ENCODE peak calls at places on chromosomes 6 and 20, in nine cellular contexts. One of them, this sample, is unnamed.

GRCh38 chr6:8086755-8087306 is 15.5 kb downstream of the EEF1E1 start:
- DNase-seq in stomach: no peak
- DNase-seq in GM12892: no peak
- DNase-seq in ovary: no peak
- DNase-seq in A549: no peak
- DNase-seq in heart left ventricle: no peak
- DNase-seq in tibial nerve: no peak
- DNase-seq in IMR-90: no peak
- DNase-seq in HCT116: no peak
- DNase-seq in this sample: no peak

GRCh38 chr20:62423326-62423706 is 4.0 kb downstream of the RBBP8NL start:
- DNase-seq in GM12892: no peak
- DNase-seq in A549: no peak
- DNase-seq in heart left ventricle: no peak
- DNase-seq in HCT116: no peak
- DNase-seq in ovary: no peak
- DNase-seq in tibial nerve: no peak
- DNase-seq in stomach: no peak
- DNase-seq in IMR-90: no peak
- DNase-seq in this sample: no peak

GRCh38 chr20:45059022-45059728 is 41.8 kb downstream of the KCNS1 start:
- DNase-seq in GM12892: no peak
- DNase-seq in IMR-90: peak; percentile 51
- DNase-seq in ovary: no peak
- DNase-seq in heart left ventricle: no peak
- DNase-seq in HCT116: no peak
- DNase-seq in tibial nerve: no peak
- DNase-seq in A549: no peak
- DNase-seq in stomach: no peak
- DNase-seq in this sample: no peak

GRCh38 chr6:152204584-152204983 is 397.1 kb downstream of the ESR1 start:
- DNase-seq in GM12892: no peak
- DNase-seq in HCT116: no peak
- DNase-seq in tibial nerve: no peak
- DNase-seq in stomach: no peak
- DNase-seq in ovary: no peak
- DNase-seq in heart left ventricle: no peak
- DNase-seq in A549: no peak
- DNase-seq in IMR-90: no peak
- DNase-seq in this sample: no peak

GRCh38 chr6:39357998-39358686 is 35.6 kb upstream of the KCNK16 start:
- DNase-seq in stomach: peak; percentile 67
- DNase-seq in GM12892: no peak
- DNase-seq in HCT116: no peak
- DNase-seq in tibial nerve: no peak
- DNase-seq in IMR-90: peak; percentile 59
- DNase-seq in ovary: peak; percentile 47
- DNase-seq in heart left ventricle: no peak
- DNase-seq in A549: no peak
- DNase-seq in this sample: no peak

GRCh38 chr6:143594647-143595046 is 83.1 kb upstream of the PHACTR2 start:
- DNase-seq in heart left ventricle: no peak
- DNase-seq in tibial nerve: no peak
- DNase-seq in A549: no peak
- DNase-seq in GM12892: no peak
- DNase-seq in IMR-90: peak; percentile 85
- DNase-seq in ovary: no peak
- DNase-seq in stomach: no peak
- DNase-seq in HCT116: no peak
- DNase-seq in this sample: no peak

GRCh38 chr6:50661636-50662035 is 51.7 kb upstream of the TFAP2D start:
- DNase-seq in HCT116: no peak
- DNase-seq in tibial nerve: no peak
- DNase-seq in A549: no peak
- DNase-seq in GM12892: no peak
- DNase-seq in IMR-90: no peak
- DNase-seq in heart left ventricle: no peak
- DNase-seq in stomach: no peak
- DNase-seq in ovary: no peak
- DNase-seq in this sample: no peak

GRCh38 chr20:39338977-39339376 is 376.8 kb downstream of the DHX35 start:
- DNase-seq in ovary: no peak
- DNase-seq in IMR-90: no peak
- DNase-seq in A549: no peak
- DNase-seq in GM12892: no peak
- DNase-seq in HCT116: no peak
- DNase-seq in heart left ventricle: peak; percentile 32
- DNase-seq in tibial nerve: peak; percentile 20
- DNase-seq in stomach: no peak
- DNase-seq in this sample: no peak

GRCh38 chr6:27148404-27148795 is 99.1 kb upstream of the PRSS16 start:
- DNase-seq in tibial nerve: no peak
- DNase-seq in stomach: no peak
- DNase-seq in heart left ventricle: no peak
- DNase-seq in GM12892: no peak
- DNase-seq in ovary: no peak
- DNase-seq in IMR-90: no peak
- DNase-seq in A549: no peak
- DNase-seq in HCT116: no peak
- DNase-seq in this sample: no peak

GRCh38 chr6:27144740-27145079 is 102.8 kb upstream of the PRSS16 start:
- DNase-seq in heart left ventricle: no peak
- DNase-seq in tibial nerve: no peak
- DNase-seq in ovary: no peak
- DNase-seq in HCT116: no peak
- DNase-seq in stomach: no peak
- DNase-seq in A549: no peak
- DNase-seq in GM12892: no peak
- DNase-seq in IMR-90: no peak
- DNase-seq in this sample: no peak

GRCh38 chr6:27146706-27147507 is 100.6 kb upstream of the PRSS16 start:
- DNase-seq in HCT116: peak; percentile 99
- DNase-seq in IMR-90: peak; percentile 100
- DNase-seq in A549: peak; percentile 99
- DNase-seq in tibial nerve: peak; percentile 86
- DNase-seq in stomach: peak; percentile 80
- DNase-seq in GM12892: peak; percentile 63
- DNase-seq in ovary: peak; percentile 78
- DNase-seq in heart left ventricle: peak; percentile 81
- DNase-seq in this sample: peak; percentile 89

GRCh38 chr6:27143474-27144026 is 104.0 kb upstream of the PRSS16 start:
- DNase-seq in stomach: no peak
- DNase-seq in tibial nerve: no peak
- DNase-seq in GM12892: no peak
- DNase-seq in heart left ventricle: no peak
- DNase-seq in ovary: no peak
- DNase-seq in HCT116: no peak
- DNase-seq in A549: no peak
- DNase-seq in IMR-90: no peak
- DNase-seq in this sample: no peak

DNA sequence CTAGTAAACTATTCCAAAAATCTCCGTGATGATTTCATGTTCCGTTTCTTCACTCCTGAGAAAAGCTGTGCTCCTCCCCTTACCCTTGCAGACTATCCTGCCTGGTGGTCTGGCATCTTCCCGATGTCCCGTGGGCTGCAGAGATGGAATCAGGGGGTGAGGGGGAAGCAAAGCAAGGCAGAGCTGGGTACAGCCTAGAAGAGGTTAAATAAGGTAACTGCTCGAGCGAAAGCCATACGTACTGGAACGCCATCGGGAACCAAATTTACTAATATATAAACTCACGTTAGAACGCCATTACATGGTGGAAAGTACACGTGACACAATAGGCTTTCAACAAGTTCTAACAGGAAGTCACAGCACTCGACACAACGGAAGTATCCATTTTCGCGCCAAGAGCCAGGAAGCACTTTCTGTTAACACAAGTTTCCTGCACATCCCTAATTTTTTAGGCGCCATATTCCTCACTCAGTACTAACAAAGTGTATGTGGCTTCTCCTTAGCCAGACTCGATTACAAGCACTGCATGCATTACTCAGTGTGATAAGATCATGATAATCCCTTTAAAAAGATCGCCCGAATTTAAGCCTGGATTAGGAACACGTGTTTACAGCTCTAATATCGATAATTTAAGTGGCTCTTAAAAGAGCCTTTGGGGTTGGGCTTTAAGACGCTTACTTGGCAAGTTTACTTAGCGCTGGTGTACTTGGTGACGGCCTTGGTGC is 101.6 kb upstream of the PRSS16 start:
- DNase-seq in IMR-90: peak; percentile 91
- DNase-seq in stomach: peak; percentile 73
- DNase-seq in heart left ventricle: peak; percentile 80
- DNase-seq in GM12892: no peak
- DNase-seq in HCT116: peak; percentile 90
- DNase-seq in ovary: peak; percentile 69
- DNase-seq in tibial nerve: peak; percentile 79
- DNase-seq in A549: peak; percentile 91
- DNase-seq in this sample: peak; percentile 73
- TF ChIP-seq POLR2A in IMR-90: peak; percentile 82
- TF ChIP-seq POLR2A in stomach: no peak
- TF ChIP-seq POLR2A in heart left ventricle: no peak
- TF ChIP-seq POLR2A in GM12892: peak; percentile 91
- TF ChIP-seq POLR2A in HCT116: peak; percentile 99
- TF ChIP-seq POLR2A in ovary: peak; percentile 59
- TF ChIP-seq POLR2A in tibial nerve: no peak
- TF ChIP-seq POLR2A in A549: peak; percentile 17
- TF ChIP-seq POLR2A in this sample: no peak

GRCh38 chr6:36516991-36517390 is 30.3 kb downstream of the STK38 start:
- DNase-seq in stomach: no peak
- DNase-seq in A549: no peak
- DNase-seq in HCT116: no peak
- DNase-seq in GM12892: no peak
- DNase-seq in tibial nerve: no peak
- DNase-seq in heart left ventricle: no peak
- DNase-seq in IMR-90: no peak
- DNase-seq in ovary: no peak
- DNase-seq in this sample: no peak

GRCh38 chr6:36515844-36516243 is 31.4 kb downstream of the STK38 start:
- DNase-seq in A549: no peak
- DNase-seq in IMR-90: no peak
- DNase-seq in HCT116: no peak
- DNase-seq in heart left ventricle: no peak
- DNase-seq in GM12892: no peak
- DNase-seq in tibial nerve: no peak
- DNase-seq in stomach: no peak
- DNase-seq in ovary: no peak
- DNase-seq in this sample: no peak

GRCh38 chr6:36517408-36517807 is 29.9 kb downstream of the STK38 start:
- DNase-seq in GM12892: no peak
- DNase-seq in ovary: no peak
- DNase-seq in A549: no peak
- DNase-seq in tibial nerve: no peak
- DNase-seq in heart left ventricle: no peak
- DNase-seq in stomach: no peak
- DNase-seq in HCT116: no peak
- DNase-seq in IMR-90: no peak
- DNase-seq in this sample: no peak

GRCh38 chr6:36516559-36516958 is 30.7 kb downstream of the STK38 start:
- DNase-seq in GM12892: no peak
- DNase-seq in ovary: no peak
- DNase-seq in stomach: no peak
- DNase-seq in HCT116: no peak
- DNase-seq in IMR-90: no peak
- DNase-seq in tibial nerve: no peak
- DNase-seq in A549: no peak
- DNase-seq in heart left ventricle: no peak
- DNase-seq in this sample: no peak

GRCh38 chr6:36519352-36519751 is 27.9 kb downstream of the STK38 start:
- DNase-seq in A549: no peak
- DNase-seq in GM12892: no peak
- DNase-seq in ovary: no peak
- DNase-seq in HCT116: no peak
- DNase-seq in heart left ventricle: no peak
- DNase-seq in tibial nerve: no peak
- DNase-seq in stomach: no peak
- DNase-seq in IMR-90: no peak
- DNase-seq in this sample: no peak
- TF ChIP-seq POLR2A in A549: no peak
- TF ChIP-seq POLR2A in GM12892: no peak
- TF ChIP-seq POLR2A in ovary: no peak
- TF ChIP-seq POLR2A in HCT116: no peak
- TF ChIP-seq POLR2A in heart left ventricle: no peak
- TF ChIP-seq POLR2A in tibial nerve: no peak
- TF ChIP-seq POLR2A in stomach: no peak
- TF ChIP-seq POLR2A in IMR-90: no peak
- TF ChIP-seq POLR2A in this sample: no peak

GRCh38 chr20:58238490-58238889 is 10.0 kb upstream of the ANKRD60 start:
- DNase-seq in heart left ventricle: no peak
- DNase-seq in A549: no peak
- DNase-seq in ovary: no peak
- DNase-seq in GM12892: no peak
- DNase-seq in tibial nerve: no peak
- DNase-seq in HCT116: no peak
- DNase-seq in IMR-90: no peak
- DNase-seq in stomach: no peak
- DNase-seq in this sample: no peak

GRCh38 chr20:58237318-58238182 is 9.1 kb upstream of the ANKRD60 start:
- DNase-seq in IMR-90: peak; percentile 82
- DNase-seq in HCT116: no peak
- DNase-seq in stomach: no peak
- DNase-seq in A549: no peak
- DNase-seq in heart left ventricle: no peak
- DNase-seq in tibial nerve: no peak
- DNase-seq in GM12892: no peak
- DNase-seq in ovary: no peak
- DNase-seq in this sample: no peak

GRCh38 chr20:58239216-58239615 is 10.8 kb upstream of the ANKRD60 start:
- DNase-seq in IMR-90: no peak
- DNase-seq in heart left ventricle: no peak
- DNase-seq in HCT116: no peak
- DNase-seq in GM12892: no peak
- DNase-seq in ovary: no peak
- DNase-seq in stomach: no peak
- DNase-seq in A549: no peak
- DNase-seq in tibial nerve: no peak
- DNase-seq in this sample: no peak

GRCh38 chr20:58235010-58235409 is 6.6 kb upstream of the ANKRD60 start:
- DNase-seq in HCT116: no peak
- DNase-seq in GM12892: no peak
- DNase-seq in A549: no peak
- DNase-seq in ovary: no peak
- DNase-seq in IMR-90: no peak
- DNase-seq in heart left ventricle: no peak
- DNase-seq in tibial nerve: no peak
- DNase-seq in stomach: no peak
- DNase-seq in this sample: no peak

GRCh38 chr20:58236612-58237317 is 8.3 kb upstream of the ANKRD60 start:
- DNase-seq in tibial nerve: peak; percentile 77
- DNase-seq in ovary: peak; percentile 76
- DNase-seq in A549: peak; percentile 67
- DNase-seq in stomach: peak; percentile 75
- DNase-seq in heart left ventricle: peak; percentile 72
- DNase-seq in HCT116: no peak
- DNase-seq in IMR-90: peak; percentile 61
- DNase-seq in GM12892: peak; percentile 64
- DNase-seq in this sample: peak; percentile 69
- TF ChIP-seq POLR2A in tibial nerve: no peak
- TF ChIP-seq POLR2A in ovary: peak; percentile 10
- TF ChIP-seq POLR2A in A549: no peak
- TF ChIP-seq POLR2A in stomach: no peak
- TF ChIP-seq POLR2A in heart left ventricle: no peak
- TF ChIP-seq POLR2A in HCT116: no peak
- TF ChIP-seq POLR2A in IMR-90: peak; percentile 8
- TF ChIP-seq POLR2A in GM12892: no peak
- TF ChIP-seq POLR2A in this sample: no peak

DNA sequence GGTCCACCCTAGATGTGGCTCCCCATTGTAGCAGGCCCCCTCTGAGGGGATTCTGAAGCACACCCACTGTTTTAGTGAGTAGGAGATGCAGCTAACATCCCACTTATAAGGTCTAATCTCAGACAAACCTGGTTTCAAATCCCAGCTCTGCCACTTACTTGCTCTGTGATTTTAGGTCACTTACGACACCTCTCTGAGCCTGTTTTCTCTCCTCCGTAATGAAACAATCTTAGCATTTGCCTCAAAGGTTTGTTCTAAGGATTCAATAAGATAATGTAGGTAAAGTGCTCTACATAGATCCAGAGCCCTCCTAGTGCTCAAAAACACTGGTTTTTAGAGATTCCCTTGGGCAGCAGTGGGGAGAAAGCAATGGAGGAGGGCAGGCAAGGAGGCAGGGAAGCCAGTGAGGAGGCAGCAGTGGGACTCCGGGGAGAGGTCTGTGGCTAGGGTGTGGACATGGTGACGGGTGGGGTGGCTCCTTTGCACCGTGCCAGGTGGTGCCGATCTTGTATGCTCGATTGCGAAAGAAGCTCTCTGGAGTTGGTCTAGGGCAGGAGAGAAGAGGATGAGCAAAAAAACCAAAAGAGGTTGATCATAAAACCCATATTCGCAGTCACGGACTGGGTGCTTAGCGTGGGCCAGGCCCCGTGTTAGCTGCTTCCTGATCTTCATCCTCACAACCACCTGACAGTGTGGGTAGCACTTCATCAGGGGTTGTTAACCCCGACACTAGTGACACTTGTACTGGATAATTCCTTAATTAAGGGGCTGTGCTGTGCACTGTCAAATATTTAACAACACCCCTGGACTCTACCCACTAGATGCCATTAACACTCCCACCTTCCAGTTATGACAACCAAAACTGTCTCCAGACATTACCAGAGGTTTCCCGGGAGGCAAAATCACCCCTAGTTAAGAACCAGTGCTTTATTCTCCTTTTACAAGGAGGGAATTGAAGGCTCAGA is 16.8 kb upstream of the PTGIS start:
- DNase-seq in IMR-90: no peak
- DNase-seq in stomach: peak; percentile 69
- DNase-seq in GM12892: no peak
- DNase-seq in HCT116: no peak
- DNase-seq in A549: peak; percentile 40
- DNase-seq in heart left ventricle: no peak
- DNase-seq in tibial nerve: no peak
- DNase-seq in ovary: no peak
- DNase-seq in this sample: no peak
- TF ChIP-seq POLR2A in IMR-90: no peak
- TF ChIP-seq POLR2A in stomach: no peak
- TF ChIP-seq POLR2A in GM12892: no peak
- TF ChIP-seq POLR2A in HCT116: no peak
- TF ChIP-seq POLR2A in A549: no peak
- TF ChIP-seq POLR2A in heart left ventricle: no peak
- TF ChIP-seq POLR2A in tibial nerve: no peak
- TF ChIP-seq POLR2A in ovary: no peak
- TF ChIP-seq POLR2A in this sample: no peak

This sample was measured in breast epithelium.